ENCODE peak calls at places on chromosomes 4 and X, in four cellular contexts. Z is cardiac muscle cell, Q is uterus, V is upper lobe of left lung. C is an unnamed sample.

GRCh38 chr4:162610116-162610515 is 446.3 kb upstream of the FSTL5 start:
- DNase-seq in Z (no peak), Q (no peak), V (no peak), C (no peak)

GRCh38 chr4:25727711-25728493 is 72.3 kb downstream of the SLC34A2 start:
- DNase-seq in Z (no peak), Q (no peak), V (no peak), C (no peak)

GRCh38 chrX:46573896-46574336 is 351 bp downstream of the CHST7 start:
- DNase-seq in Z (peak; percentile 59), Q (peak; percentile 32), V (peak; percentile 65), C (peak; percentile 50)

GRCh38 chrX:109626637-109627036 is 1.7 kb upstream of the KCNE5 start:
- DNase-seq in Z (no peak), Q (no peak), V (no peak), C (no peak)

GRCh38 chr4:73446336-73446938 is 10.4 kb downstream of the AFP start:
- DNase-seq in Z (peak; percentile 63), Q (no peak), V (no peak), C (peak; percentile 35)

GRCh38 chrX:129772796-129773431 is 6.8 kb upstream of the SASH3 start:
- DNase-seq in Z (no peak), Q (no peak), V (peak; percentile 77), C (peak; percentile 18)

GRCh38 chr4:111618908-111619307 is 526.3 kb upstream of the FAM241A start:
- DNase-seq in Z (peak; percentile 51), Q (no peak), V (no peak), C (no peak)

GRCh38 chr4:26021417-26022345 is 107.7 kb downstream of the SMIM20 start:
- DNase-seq in Z (no peak), Q (no peak), V (no peak), C (no peak)

GRCh38 chr4:141099326-141099725 is 33.9 kb downstream of the RNF150 start:
- DNase-seq in Z (no peak), Q (no peak), V (no peak), C (no peak)

GRCh38 chr4:125985856-125986255 is 671.1 kb downstream of the FAT4 start:
- DNase-seq in Z (peak; percentile 19), Q (no peak), V (no peak), C (peak; percentile 20)

GRCh38 chr4:64158648-64159326 is 250.5 kb downstream of the TECRL start:
- DNase-seq in Z (peak; percentile 68), Q (no peak), V (peak; percentile 30), C (peak; percentile 84)

GRCh38 chr4:77881460-77882295 is 19.0 kb downstream of the MRPL1 start:
- DNase-seq in Z (peak; percentile 39), Q (no peak), V (no peak), C (no peak)

GRCh38 chr4:16687011-16687410 is 211.4 kb downstream of the LDB2 start:
- DNase-seq in Z (no peak), Q (no peak), V (no peak), C (no peak)

GRCh38 chr4:102500371-102501175 is 586 bp upstream of the NFKB1 start:
- DNase-seq in Z (peak; percentile 64), Q (peak; percentile 53), V (peak; percentile 58), C (peak; percentile 71)

GRCh38 chr4:170229021-170229420 is 139.3 kb upstream of the AADAT start:
- DNase-seq in Z (no peak), Q (no peak), V (no peak), C (no peak)

DNA sequence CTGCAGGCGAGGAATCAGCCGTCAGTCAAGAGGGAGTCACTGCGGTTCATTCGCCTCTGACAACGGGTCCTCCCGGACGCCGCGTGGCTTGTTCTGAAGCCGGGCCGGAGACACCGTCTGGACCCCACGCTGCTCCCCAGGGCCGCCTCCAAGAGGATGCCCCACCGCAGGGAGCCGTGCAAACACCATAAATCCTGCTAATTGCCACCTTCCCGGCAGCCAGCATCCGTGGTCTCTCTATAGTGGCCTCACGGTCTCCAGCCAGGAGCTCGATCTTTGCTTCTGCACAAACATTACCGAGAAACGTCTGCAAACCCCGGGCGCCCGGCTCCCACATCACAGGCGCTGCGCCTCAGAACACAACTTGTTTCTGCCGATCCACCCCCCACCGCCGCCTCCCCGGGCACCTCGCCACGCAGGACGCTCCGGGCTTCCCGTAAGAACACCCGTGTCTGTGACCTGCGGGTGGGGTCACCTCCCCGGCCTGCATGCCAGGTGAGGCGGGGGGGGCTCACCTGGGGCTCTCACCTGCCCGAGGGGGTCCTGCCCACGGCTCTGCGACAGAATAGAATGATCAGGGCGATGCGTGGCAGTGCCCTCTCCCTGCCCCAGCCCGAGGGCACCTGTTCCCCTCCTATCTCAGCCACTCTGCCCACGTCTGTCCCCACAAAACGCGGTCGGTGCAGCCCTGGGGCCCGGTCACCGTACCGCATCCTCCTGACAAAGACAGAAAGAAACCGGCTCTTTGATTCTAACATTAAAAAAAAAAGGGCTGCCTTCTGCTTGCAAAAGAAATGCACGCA is 32.4 kb upstream of the PPP2R3B start:
- DNase-seq in Z (no peak), Q (no peak), V (no peak), C (no peak)
- H3K9me3 ChIP-seq in Z (no peaks in the 10 kb centered on the region), Q (no peaks in the 10 kb centered on the region), V (no peaks in the 10 kb centered on the region), C (no peaks in the 10 kb centered on the region)

DNA sequence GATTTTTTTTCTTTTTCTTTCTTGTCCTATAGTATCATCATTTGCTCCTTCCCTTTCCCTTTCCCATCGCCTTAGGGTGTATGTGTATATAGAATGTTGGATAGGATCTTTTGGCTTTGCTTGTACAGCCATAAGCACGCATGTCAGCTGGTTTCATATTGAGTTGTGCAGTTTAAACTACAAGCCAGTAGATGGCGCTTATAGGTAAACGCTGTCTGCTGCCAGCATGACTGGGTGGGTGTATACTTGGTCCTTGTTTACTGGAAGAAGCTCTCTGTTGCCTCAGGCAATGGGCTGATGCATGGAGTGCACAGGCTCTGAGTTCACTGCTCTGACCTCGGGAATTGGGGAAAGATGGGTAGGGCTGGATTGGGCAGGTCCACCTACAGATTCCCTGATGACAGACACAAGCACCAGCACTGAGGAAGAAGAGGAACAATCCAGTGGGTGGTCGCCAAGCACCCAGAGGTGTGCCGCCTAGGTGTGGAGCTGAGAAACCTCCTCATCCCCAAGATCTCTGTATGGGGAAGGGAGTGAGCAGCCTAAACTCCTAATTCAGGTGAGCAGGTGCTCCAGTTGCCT is 831.5 kb downstream of the STIM2 start:
- DNase-seq in Z (peak; percentile 35), Q (no peak), V (peak; percentile 21), C (peak; percentile 30)
- TF ChIP-seq CTCF in Z (peak; percentile 48), Q (peak; percentile 3), V (no peak), C (no peak)

GRCh38 chr4:151321586-151321985 is 3.8 kb downstream of the SH3D19 start:
- DNase-seq in Z (no peak), Q (no peak), V (no peak), C (no peak)
- H3K27ac ChIP-seq in Z (no peak overlapping the region), Q (peak overlapping the region; percentile 22), V (no peak overlapping the region), C (no peak overlapping the region)

DNA sequence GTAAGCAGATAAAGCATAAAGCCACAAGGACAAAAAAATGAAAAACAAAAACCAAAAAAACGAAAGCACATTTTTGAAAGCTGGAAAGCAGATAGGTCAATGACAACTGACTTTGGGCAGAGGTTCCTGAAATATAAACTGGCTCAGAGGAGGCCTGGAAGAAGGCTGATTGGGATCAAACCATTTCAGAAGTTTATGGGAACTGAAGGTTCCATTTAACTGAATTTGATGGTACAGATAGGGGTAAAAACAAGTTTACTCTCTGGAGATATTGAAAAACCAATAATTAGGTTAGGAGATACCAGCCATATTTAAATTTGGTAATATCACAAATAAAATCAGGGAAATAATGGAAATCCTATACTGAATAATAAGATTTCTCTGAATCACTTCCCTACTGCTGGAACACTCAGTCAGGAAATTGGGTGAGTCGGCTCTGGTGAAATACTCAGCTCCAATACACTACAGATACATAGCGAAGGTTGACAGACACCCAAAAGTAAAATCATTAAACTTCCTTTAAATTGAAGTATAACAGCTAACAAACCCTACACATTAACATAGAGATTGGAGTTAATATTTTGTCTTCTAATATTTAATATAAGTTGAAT is 1584.3 kb downstream of the STIM2 start:
- DNase-seq in Z (peak; percentile 6), Q (no peak), V (no peak), C (no peak)
- H3K9me3 ChIP-seq in Z (no peaks in the 10 kb centered on the region), Q (no peaks in the 10 kb centered on the region), V (no peaks in the 10 kb centered on the region), C (no peaks in the 10 kb centered on the region)

GRCh38 chrX:117843749-117844148 is 272.9 kb downstream of the KLHL13 start:
- DNase-seq in Z (no peak), Q (no peak), V (no peak), C (no peak)

GRCh38 chrX:117835034-117835433 is 281.6 kb downstream of the KLHL13 start:
- DNase-seq in Z (no peak), Q (no peak), V (no peak), C (no peak)

GRCh38 chrX:117838581-117839331 is 277.9 kb downstream of the KLHL13 start:
- DNase-seq in Z (no peak), Q (no peak), V (no peak), C (no peak)

GRCh38 chrX:117840645-117841044 is 276.0 kb downstream of the KLHL13 start:
- DNase-seq in Z (no peak), Q (no peak), V (no peak), C (no peak)

GRCh38 chrX:117839544-117839943 is 277.1 kb downstream of the KLHL13 start:
- DNase-seq in Z (no peak), Q (no peak), V (no peak), C (no peak)
- TF ChIP-seq CTCF in Z (no peak), Q (no peak), V (no peak), C (no peak)

DNA sequence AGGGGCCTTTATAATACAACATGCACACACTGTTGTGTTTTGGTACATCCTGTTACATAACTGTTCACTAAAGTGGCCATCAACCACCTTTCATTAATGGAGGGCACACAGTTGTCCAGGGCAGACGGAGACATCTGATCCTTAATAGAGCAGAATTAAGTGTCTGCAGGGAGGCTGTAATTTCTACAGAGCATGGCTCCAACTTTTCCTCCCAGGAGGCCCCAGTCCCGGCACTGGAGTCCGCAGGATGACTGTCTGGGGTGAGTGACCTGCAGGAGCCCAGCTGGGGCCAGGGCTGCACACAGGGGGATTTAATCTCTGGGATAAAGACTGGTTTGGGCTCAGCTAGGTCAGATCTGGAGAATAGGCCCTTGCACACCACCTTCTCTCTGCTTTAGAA is 233.4 kb downstream of the MAML3 start:
- DNase-seq in Z (no peak), Q (no peak), V (no peak), C (no peak)
- H3K27ac ChIP-seq in Z (peak overlapping the region; percentile 74), Q (peak overlapping the region; percentile 81), V (peak overlapping the region; percentile 52), C (no peak overlapping the region)

GRCh38 chrX:1419545-1420355 is 27.8 kb upstream of the SLC25A6 start:
- DNase-seq in Z (no peak), Q (no peak), V (no peak), C (no peak)

GRCh38 chrX:1422135-1422465 is 30.2 kb upstream of the SLC25A6 start:
- DNase-seq in Z (no peak), Q (no peak), V (no peak), C (no peak)

GRCh38 chrX:1420371-1420770 is 28.5 kb upstream of the SLC25A6 start:
- DNase-seq in Z (no peak), Q (no peak), V (no peak), C (peak; percentile 14)

GRCh38 chrX:1423215-1423614 is 29.5 kb downstream of the ASMTL start:
- DNase-seq in Z (no peak), Q (no peak), V (no peak), C (peak; percentile 7)

DNA sequence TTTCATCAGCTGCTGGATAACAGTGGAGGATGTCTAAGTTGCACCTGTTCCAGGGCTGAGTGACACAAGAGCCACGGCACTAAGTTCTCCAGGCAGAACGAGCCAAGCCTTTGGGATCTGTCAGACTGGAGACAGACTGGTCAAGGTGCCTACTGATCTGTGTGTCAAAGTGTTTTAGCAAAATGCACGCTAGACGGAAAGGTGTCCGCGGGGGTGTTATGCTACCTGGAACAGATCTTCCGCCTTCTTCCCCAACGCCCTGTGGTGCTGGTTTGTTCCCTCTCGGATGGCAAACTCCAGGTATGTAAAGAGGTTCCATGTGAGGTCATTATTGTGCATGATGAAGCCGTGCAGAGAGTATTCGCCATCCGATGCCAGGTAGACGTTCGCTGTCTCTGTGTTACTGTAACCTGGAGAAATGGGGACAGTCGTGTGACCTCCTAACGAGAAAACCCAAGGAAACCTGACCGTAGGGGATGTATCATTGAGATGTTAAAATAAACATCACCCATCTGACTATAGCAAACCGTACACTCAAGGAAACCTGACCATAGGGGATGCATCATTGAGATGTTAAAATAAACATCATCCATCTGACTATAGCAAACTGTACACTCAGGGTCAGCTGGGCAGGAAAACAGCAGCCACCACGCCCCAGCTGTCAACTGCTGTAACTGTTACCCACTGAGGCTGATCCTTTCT is 29.7 kb upstream of the SLC25A6 start:
- DNase-seq in Z (no peak), Q (no peak), V (no peak), C (peak; percentile 9)
- H3K9me3 ChIP-seq in Z (no peaks in the 10 kb centered on the region), Q (no peaks in the 10 kb centered on the region), V (peaks cover 12% of the 10 kb centered on the region), C (no peaks in the 10 kb centered on the region)